ENCODE peak calls at places on chromosomes 6 and 20, in six cellular contexts. F is HepG2, T is transverse colon, J is lung, Y is mammary epithelial cell, X is suprapubic skin. K is an unnamed sample. For H3K4me1, the result is how much of the 10 kb centered on the place peaks cover.

GRCh38 chr6:4133941-4134838 is 1.2 kb downstream of the ECI2 start:
- DNase-seq in X (no peak), Y (peak), T (peak), F (peak), J (no peak), K (peak)

GRCh38 chr20:45044084-45044573 is 56.8 kb downstream of the KCNS1 start:
- DNase-seq in J (peak), F (peak), Y (peak), X (no peak), T (peak), K (peak)

GRCh38 chr6:155224031-155224451 is 39.8 kb upstream of the CLDN20 start:
- DNase-seq in Y (peak), T (no peak), F (peak), X (no peak), J (no peak), K (peak)

GRCh38 chr6:146146836-146147235 is 118.0 kb downstream of the GRM1 start:
- DNase-seq in F (no peak), X (no peak), J (no peak), Y (no peak), T (no peak), K (no peak)

GRCh38 chr6:21109421-21110178 is 484.0 kb upstream of the SOX4 start:
- DNase-seq in T (no peak), X (no peak), J (no peak), Y (peak), F (peak), K (peak)

GRCh38 chr20:34435589-34435988 is 72.5 kb downstream of the ITCH start:
- DNase-seq in T (no peak), F (no peak), X (no peak), Y (no peak), J (no peak), K (no peak)

GRCh38 chr20:24868959-24869358 is 80.1 kb upstream of the CST7 start:
- DNase-seq in Y (no peak), F (no peak), X (no peak), T (no peak), J (no peak), K (no peak)

GRCh38 chr20:36856196-36856595 is 19.7 kb upstream of the TLDC2 start:
- DNase-seq in T (no peak), Y (no peak), J (no peak), F (no peak), X (no peak), K (no peak)

GRCh38 chr6:51579013-51579412 is 508.4 kb downstream of the PKHD1 start:
- DNase-seq in T (no peak), F (no peak), J (no peak), Y (no peak), X (no peak), K (no peak)

GRCh38 chr6:10258341-10258740 is 156.5 kb downstream of the TFAP2A start:
- DNase-seq in J (no peak), Y (no peak), T (no peak), X (no peak), F (no peak), K (no peak)

GRCh38 chr6:147116043-147116442 is 88.2 kb upstream of the STXBP5 start:
- DNase-seq in F (no peak), T (no peak), X (no peak), Y (no peak), J (no peak), K (no peak)

GRCh38 chr6:16179970-16180431 is 51.1 kb downstream of the MYLIP start:
- DNase-seq in Y (no peak), T (no peak), X (no peak), F (no peak), J (no peak), K (no peak)

GRCh38 chr20:47181056-47181862 is 175.2 kb downstream of the ZMYND8 start:
- DNase-seq in J (no peak), X (no peak), T (peak), F (peak), Y (peak), K (peak)

GRCh38 chr6:37934276-37934675 is 114.7 kb downstream of the ZFAND3 start:
- DNase-seq in J (no peak), Y (no peak), F (no peak), X (no peak), T (no peak), K (peak)

GRCh38 chr6:153044295-153044694 is 41.8 kb upstream of the MTRF1L start:
- DNase-seq in T (no peak), Y (no peak), X (no peak), J (no peak), F (no peak), K (no peak)

GRCh38 chr6:108597601-108598315 is 37.0 kb downstream of the FOXO3 start:
- DNase-seq in Y (no peak), T (no peak), X (no peak), F (no peak), J (no peak), K (no peak)
- H3K4me1 ChIP-seq in Y (under half), T (under half), X (half or more), F (under half), J (under half), K (under half)

GRCh38 chr6:169851641-169852503 is 100.5 kb downstream of the ERMARD start:
- DNase-seq in F (no peak), X (no peak), T (no peak), Y (peak), J (no peak), K (peak)

GRCh38 chr6:169852504-169853195 is 101.2 kb downstream of the ERMARD start:
- DNase-seq in T (no peak), X (no peak), J (peak), F (no peak), Y (no peak), K (no peak)

GRCh38 chr6:169854813-169855212 is 103.4 kb downstream of the ERMARD start:
- DNase-seq in Y (no peak), X (no peak), F (no peak), T (no peak), J (peak), K (no peak)

GRCh38 chr6:169853196-169854082 is 102.0 kb downstream of the ERMARD start:
- DNase-seq in F (no peak), Y (no peak), X (no peak), J (peak), T (no peak), K (no peak)

DNA sequence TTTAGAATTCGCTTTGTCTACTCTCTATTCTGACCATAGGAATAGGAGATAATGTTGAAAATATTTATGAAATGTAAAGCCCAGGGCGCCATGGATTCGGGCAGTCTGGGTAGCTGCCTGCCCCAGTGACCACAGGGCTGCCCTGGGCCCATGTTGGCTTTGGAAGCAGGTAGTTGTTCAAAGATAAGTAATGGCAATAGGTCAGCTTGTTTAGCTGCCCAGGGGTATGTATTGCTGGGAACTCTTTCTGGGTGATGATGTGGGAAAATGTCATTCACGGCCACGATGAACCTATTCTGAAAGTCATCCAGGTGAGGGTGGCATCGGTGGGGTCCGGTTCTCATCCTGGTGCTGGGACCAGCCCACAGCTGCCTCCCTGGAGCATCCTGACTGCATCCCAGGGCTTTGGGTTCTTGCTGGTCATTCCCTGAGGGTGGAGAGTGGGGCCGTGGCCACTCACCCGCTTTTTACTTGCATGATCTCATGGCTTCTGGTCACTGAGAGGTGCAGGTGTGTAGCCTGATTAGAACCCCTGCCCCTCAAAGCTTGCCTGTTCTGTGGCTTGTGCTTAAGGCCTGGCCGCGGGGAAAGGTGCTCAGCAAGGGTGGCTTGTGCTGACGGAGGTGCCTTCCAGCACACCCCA is 102.8 kb downstream of the ERMARD start:
- DNase-seq in T (no peak), J (peak), F (no peak), X (no peak), Y (no peak), K (no peak)
- H3K27ac ChIP-seq in T (no peak), J (peak), F (no peak), X (no peak), Y (no peak), K (no peak)

GRCh38 chr6:219641-220198 is 72.6 kb upstream of the DUSP22 start:
- DNase-seq in Y (no peak), X (peak), J (peak), T (peak), F (peak), K (no peak)

GRCh38 chr6:218153-219018 is 73.9 kb upstream of the DUSP22 start:
- DNase-seq in J (no peak), X (peak), T (peak), Y (no peak), F (no peak), K (no peak)

GRCh38 chr6:215335-216034 is 76.8 kb upstream of the DUSP22 start:
- DNase-seq in T (no peak), J (peak), F (no peak), X (no peak), Y (peak), K (peak)

GRCh38 chr6:219019-219570 is 73.2 kb upstream of the DUSP22 start:
- DNase-seq in Y (no peak), J (no peak), T (no peak), F (no peak), X (peak), K (no peak)

DNA sequence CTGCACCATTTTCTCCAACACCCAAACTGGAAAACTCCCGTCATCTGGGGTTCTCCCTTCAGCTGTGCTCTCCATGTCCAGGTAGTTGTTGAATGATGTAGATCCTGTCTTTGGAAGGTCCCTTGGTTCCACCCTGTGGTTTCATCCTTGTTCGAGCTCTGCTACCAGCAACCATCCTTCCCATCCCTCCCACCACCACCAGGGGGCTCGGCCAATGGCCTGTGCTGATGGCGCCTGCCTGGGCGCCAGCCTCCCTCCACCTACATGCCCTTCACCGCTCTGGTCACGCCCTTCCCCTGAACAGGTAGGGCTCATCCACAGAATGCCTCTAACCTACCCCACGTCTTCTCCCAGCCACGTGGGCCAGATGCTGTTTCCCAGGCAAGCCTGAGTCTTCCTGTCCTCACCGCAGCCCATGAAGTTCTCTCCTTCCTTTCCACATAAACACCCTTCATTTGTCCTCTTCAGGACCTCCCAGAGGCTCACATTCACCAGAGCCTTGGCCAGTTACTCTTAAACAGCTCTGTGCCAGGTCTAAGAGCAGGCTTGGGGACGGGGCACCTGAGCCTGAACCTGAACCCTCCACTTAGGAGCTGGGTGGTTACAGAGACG is 75.1 kb upstream of the DUSP22 start:
- DNase-seq in X (no peak), Y (no peak), T (peak), F (peak), J (no peak), K (no peak)
- TF ChIP-seq CTCF in X (no peak), Y (peak), T (peak), F (peak), J (no peak), K (peak)

GRCh38 chr20:31709939-31710338 is 12.7 kb downstream of the BCL2L1 start:
- DNase-seq in F (peak), X (no peak), J (no peak), T (no peak), Y (no peak), K (no peak)
- H3K4me1 ChIP-seq in F (half or more), X (half or more), J (under half), T (half or more), Y (half or more), K (half or more)

GRCh38 chr20:32811886-32812285 is 7.9 kb upstream of the MAPRE1 start:
- DNase-seq in Y (no peak), X (no peak), T (no peak), F (no peak), J (no peak), K (no peak)

GRCh38 chr20:32809907-32810306 is 9.8 kb upstream of the MAPRE1 start:
- DNase-seq in Y (no peak), F (no peak), J (no peak), X (no peak), T (no peak), K (no peak)

GRCh38 chr20:32807706-32808105 is 12.0 kb upstream of the MAPRE1 start:
- DNase-seq in X (no peak), F (no peak), J (no peak), T (no peak), Y (no peak), K (no peak)

GRCh38 chr20:32808438-32808837 is 11.3 kb upstream of the MAPRE1 start:
- DNase-seq in Y (no peak), X (no peak), F (no peak), J (no peak), T (no peak), K (no peak)

GRCh38 chr20:32810941-32811340 is 8.8 kb upstream of the MAPRE1 start:
- DNase-seq in F (no peak), J (no peak), X (no peak), Y (no peak), T (no peak), K (no peak)
- H3K27ac ChIP-seq in F (no peak), J (no peak), X (no peak), Y (no peak), T (no peak), K (no peak)

GRCh38 chr20:38173237-38174156 is 8.4 kb upstream of the TGM2 start:
- DNase-seq in F (peak), X (no peak), Y (peak), J (no peak), T (no peak), K (peak)
- TF ChIP-seq CTCF in F (peak), X (no peak), Y (peak), J (no peak), T (no peak), K (peak)

K was measured in foreskin keratinocyte.